ENCODE peak calls at places on chromosome 15, in five cellular contexts. K is sigmoid colon, X is left lung, U is GM06990, Z is AG09309. J is an unnamed sample.

GRCh38 chr15:68781766-68782588 is 38.7 kb downstream of the ANP32A start:
- DNase-seq in K (no peak), X (peak; percentile 70), U (no peak), Z (no peak), J (no peak)

GRCh38 chr15:78311292-78311691 is 11.9 kb upstream of the SKIC8 start:
- DNase-seq in K (peak; percentile 8), X (no peak), U (no peak), Z (no peak), J (no peak)

GRCh38 chr15:91916051-91916450 is 62.5 kb downstream of the SLCO3A1 start:
- DNase-seq in K (no peak), X (no peak), U (peak; percentile 5), Z (no peak), J (no peak)

GRCh38 chr15:70723124-70723427 is 40.3 kb downstream of the UACA start:
- DNase-seq in K (no peak), X (no peak), U (no peak), Z (no peak), J (no peak)

GRCh38 chr15:90679959-90680358 is 37.2 kb upstream of the BLM start:
- DNase-seq in K (peak; percentile 71), X (no peak), U (no peak), Z (no peak), J (no peak)

GRCh38 chr15:74746389-74746788 is 2.3 kb upstream of the CYP1A2 start:
- DNase-seq in K (no peak), X (no peak), U (no peak), Z (no peak), J (no peak)

GRCh38 chr15:95988574-95988887 is 342.0 kb upstream of the NR2F2 start:
- DNase-seq in K (no peak), X (no peak), U (no peak), Z (no peak), J (no peak)

GRCh38 chr15:47333758-47334157 is 383.5 kb upstream of the SEMA6D start:
- DNase-seq in K (no peak), X (no peak), U (no peak), Z (no peak), J (peak; percentile 71)

DNA sequence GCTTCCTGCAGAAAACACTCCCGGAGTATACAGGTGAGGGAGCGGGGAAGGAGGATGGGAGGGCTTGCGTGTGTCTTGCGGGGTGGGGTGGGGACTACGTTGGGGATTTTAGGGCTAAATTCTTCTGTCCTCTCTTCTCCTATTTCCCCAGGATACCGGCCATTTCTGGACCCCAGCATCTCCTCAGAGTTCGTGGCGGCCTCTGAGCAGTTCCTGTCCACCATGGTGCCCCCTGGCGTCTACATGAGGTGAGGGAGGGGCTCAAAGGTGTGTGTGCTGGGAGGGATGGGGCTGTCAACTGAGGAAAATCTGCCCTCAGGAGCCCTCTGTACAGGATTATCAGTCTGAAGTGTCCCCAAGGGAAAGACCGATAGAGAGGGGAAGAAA is 6.6 kb downstream of the DUOX1 start:
- DNase-seq in K (no peak), X (no peak), U (no peak), Z (no peak), J (no peak)
- TF ChIP-seq CTCF in K (no peak), X (no peak), U (peak; percentile 50), Z (peak; percentile 15), J (peak; percentile 56)

DNA sequence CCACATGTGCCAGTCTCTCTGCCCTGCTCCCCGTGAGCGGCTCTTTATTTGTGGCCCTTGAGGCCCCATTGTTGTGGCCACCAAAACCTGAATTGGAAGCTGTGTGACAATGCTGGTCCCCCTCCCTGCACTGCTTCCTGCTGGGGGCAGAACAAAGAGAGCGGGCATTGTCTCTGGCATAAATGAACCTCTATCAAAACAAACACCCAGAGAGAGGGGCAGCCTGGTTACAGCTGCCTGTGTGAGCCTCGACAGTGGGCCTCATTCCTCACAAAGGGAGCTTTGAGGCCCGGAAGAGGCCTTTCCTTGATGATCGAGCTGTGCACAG is 152.9 kb downstream of the IGF1R start:
- DNase-seq in K (no peak), X (no peak), U (no peak), Z (no peak), J (no peak)
- H3K4me3 ChIP-seq in K (no peak overlapping the region), X (no peak overlapping the region), U (no peak overlapping the region), Z (no peak overlapping the region), J (no peak overlapping the region)

DNA sequence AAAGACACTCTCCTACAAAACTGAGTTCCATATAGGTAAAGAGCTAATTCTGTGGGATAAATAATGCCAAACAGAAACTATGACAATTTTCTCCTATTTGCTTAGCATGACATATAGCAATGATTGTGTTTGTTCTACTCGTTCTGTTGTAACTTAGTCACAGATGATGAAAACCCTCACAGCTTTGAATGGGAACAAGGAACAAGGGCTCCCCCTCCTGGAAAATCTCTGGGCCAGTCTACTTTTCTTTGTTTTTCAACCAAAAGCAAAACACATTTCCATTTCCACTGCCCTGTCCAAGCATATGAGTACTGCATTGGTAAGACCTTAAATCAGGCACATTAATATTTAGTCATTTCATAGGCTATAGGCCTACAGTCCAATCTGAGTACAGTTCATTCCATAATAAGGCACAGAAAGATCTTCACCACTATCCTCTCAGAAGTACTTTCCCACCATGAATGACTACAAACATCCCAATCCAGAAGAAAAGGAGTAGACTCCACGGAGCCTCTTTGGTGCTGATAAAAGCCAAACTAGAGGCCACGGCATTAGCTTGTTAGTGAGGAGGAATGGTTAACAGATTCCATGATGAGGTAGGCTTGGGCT is 67.1 kb downstream of the ATP8B4 start:
- DNase-seq in K (peak; percentile 76), X (peak; percentile 35), U (no peak), Z (peak; percentile 74), J (no peak)
- TF ChIP-seq CTCF in K (peak; percentile 25), X (peak; percentile 23), U (peak; percentile 51), Z (peak; percentile 75), J (peak; percentile 82)

DNA sequence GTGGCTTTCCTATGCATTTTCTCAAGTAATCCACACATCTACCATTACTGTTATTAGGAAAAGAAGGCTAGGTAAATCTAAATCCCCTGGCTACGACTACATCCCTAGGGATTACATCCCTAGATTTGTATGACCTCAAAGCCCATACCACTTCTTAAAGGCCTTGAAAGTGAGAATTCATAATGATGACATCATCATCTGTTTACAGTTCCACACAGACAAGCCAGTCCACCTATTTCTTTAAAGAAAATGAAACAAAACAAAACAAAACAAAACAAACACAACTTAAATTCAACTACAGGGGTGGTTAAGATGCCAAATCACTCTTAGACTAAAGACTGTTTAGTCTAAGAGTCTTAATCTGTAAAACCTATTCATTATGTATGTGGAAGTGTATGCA is 5.7 kb downstream of the WDR72 start:
- DNase-seq in K (no peak), X (no peak), U (no peak), Z (no peak), J (no peak)
- H3K4me3 ChIP-seq in K (no peak overlapping the region), X (no peak overlapping the region), U (no peak overlapping the region), Z (no peak overlapping the region), J (no peak overlapping the region)

GRCh38 chr15:66085128-66085527 is 168.4 kb downstream of the MEGF11 start:
- DNase-seq in K (peak; percentile 22), X (no peak), U (no peak), Z (no peak), J (no peak)
- TF ChIP-seq CTCF in K (no peak), X (no peak), U (peak; percentile 47), Z (no peak), J (no peak)

J was measured in retinal pigment epithelial cell.